ENCODE peak calls at places on chromosomes 7 and 10, in six cellular contexts. L is ovary, S is IMR-90, C is right lobe of liver, Y is HepG2, V is body of pancreas. B is an unnamed sample.

GRCh38 chr7:108528183-108528712 is 2.3 kb upstream of the PNPLA8 start:
- DNase-seq in L (no peak), S (no peak), C (no peak), Y (no peak), V (no peak), B (no peak)

GRCh38 chr10:129035052-129035805 is 431.8 kb upstream of the MGMT start:
- DNase-seq in L (no peak), S (no peak), C (no peak), Y (no peak), V (no peak), B (peak; percentile 9)

GRCh38 chr7:125641884-125642283 is 712.3 kb upstream of the POT1 start:
- DNase-seq in L (no peak), S (no peak), C (no peak), Y (no peak), V (no peak), B (no peak)

GRCh38 chr10:970311-971149 is 17.7 kb upstream of the GTPBP4 start:
- DNase-seq in L (no peak), S (no peak), C (no peak), Y (peak; percentile 93), V (peak; percentile 35), B (peak; percentile 22)

GRCh38 chr7:131889572-131890150 is 333.2 kb upstream of the PODXL start:
- DNase-seq in L (no peak), S (no peak), C (no peak), Y (no peak), V (no peak), B (no peak)

GRCh38 chr10:86226801-86227201 is 139.8 kb downstream of the GRID1 start:
- DNase-seq in L (no peak), S (no peak), C (no peak), Y (no peak), V (no peak), B (peak; percentile 91)

GRCh38 chr7:29598607-29599006 is 35.0 kb downstream of the PRR15 start:
- DNase-seq in L (no peak), S (no peak), C (no peak), Y (no peak), V (peak; percentile 45), B (no peak)

GRCh38 chr10:119313645-119314044 is 106.3 kb downstream of the GRK5 start:
- DNase-seq in L (no peak), S (no peak), C (no peak), Y (no peak), V (no peak), B (peak; percentile 94)

GRCh38 chr10:25176421-25176968 is 1.7 kb downstream of the GPR158 start:
- DNase-seq in L (no peak), S (no peak), C (no peak), Y (no peak), V (no peak), B (no peak)

GRCh38 chr7:87934699-87935372 is 785 bp downstream of the ADAM22 start:
- DNase-seq in L (peak; percentile 31), S (no peak), C (no peak), Y (no peak), V (no peak), B (peak; percentile 21)

GRCh38 chr7:77570330-77571011 is 33.4 kb downstream of the PTPN12 start:
- DNase-seq in L (no peak), S (peak; percentile 69), C (no peak), Y (peak; percentile 41), V (no peak), B (peak; percentile 87)

GRCh38 chr7:112495820-112496462 is 15.2 kb downstream of the LSMEM1 start:
- DNase-seq in L (peak; percentile 30), S (peak; percentile 64), C (peak; percentile 27), Y (peak; percentile 48), V (peak; percentile 64), B (peak; percentile 80)

GRCh38 chr10:63603709-63604445 is 82.7 kb downstream of the REEP3 start:
- DNase-seq in L (no peak), S (peak; percentile 94), C (no peak), Y (no peak), V (no peak), B (no peak)

GRCh38 chr7:19692111-19692828 is 16.6 kb downstream of the POLR1F start:
- DNase-seq in L (no peak), S (no peak), C (no peak), Y (no peak), V (no peak), B (no peak)

GRCh38 chr10:36021096-36021495 is 379.0 kb upstream of the FZD8 start:
- DNase-seq in L (no peak), S (no peak), C (no peak), Y (no peak), V (no peak), B (no peak)

GRCh38 chr7:151688236-151688780 is 168.6 kb upstream of the RHEB start:
- DNase-seq in L (no peak), S (no peak), C (no peak), Y (no peak), V (no peak), B (no peak)

GRCh38 chr7:151691449-151691848 is 171.8 kb upstream of the RHEB start:
- DNase-seq in L (no peak), S (no peak), C (no peak), Y (no peak), V (no peak), B (no peak)

GRCh38 chr7:151687523-151688235 is 168.0 kb upstream of the RHEB start:
- DNase-seq in L (peak; percentile 70), S (peak; percentile 96), C (no peak), Y (peak; percentile 58), V (peak; percentile 60), B (no peak)

GRCh38 chr7:151690597-151690996 is 170.9 kb upstream of the RHEB start:
- DNase-seq in L (no peak), S (peak; percentile 77), C (no peak), Y (no peak), V (no peak), B (no peak)

DNA sequence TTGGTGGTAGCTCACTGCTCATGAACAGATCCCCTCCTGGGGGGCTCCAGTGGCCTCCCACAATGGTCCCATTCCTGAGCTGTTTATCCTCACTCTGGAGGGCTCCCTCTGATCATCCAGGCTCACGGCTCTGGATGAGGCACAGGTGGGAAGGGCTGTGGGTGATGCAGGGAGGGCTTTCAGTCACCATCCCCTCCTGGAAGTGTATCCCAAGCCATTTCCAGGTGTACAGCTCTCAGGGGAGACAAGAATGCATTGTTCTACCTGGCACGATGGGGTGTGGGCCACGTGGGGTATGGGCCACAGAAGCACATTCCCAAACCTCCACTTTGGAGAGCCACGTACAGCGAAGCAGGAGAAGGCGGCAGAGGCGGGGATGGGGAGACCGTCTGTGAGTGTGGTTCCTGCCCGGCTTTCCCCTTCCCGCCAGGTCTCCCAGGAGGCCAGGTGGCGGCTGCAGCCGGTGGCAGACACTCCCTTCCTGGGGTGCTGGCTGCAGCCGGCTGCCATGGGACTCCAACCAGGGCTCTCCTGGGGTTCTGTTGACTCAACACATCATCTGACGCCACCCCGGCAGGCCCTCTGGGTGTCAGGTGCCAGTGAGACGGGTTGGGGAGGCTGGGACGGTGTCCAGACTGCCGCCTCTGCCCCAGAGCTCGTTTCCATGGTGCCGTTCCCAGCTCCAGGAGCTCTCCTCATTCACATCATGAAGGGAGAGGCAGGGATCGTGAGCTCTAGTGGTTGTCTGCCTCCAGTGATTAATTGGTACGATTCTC is 169.7 kb upstream of the RHEB start:
- DNase-seq in L (no peak), S (no peak), C (no peak), Y (no peak), V (peak; percentile 32), B (no peak)
- TF ChIP-seq POLR2A in L (no peak), S (no peak), C (no peak), Y (no peak), V (no peak), B (no peak)

DNA sequence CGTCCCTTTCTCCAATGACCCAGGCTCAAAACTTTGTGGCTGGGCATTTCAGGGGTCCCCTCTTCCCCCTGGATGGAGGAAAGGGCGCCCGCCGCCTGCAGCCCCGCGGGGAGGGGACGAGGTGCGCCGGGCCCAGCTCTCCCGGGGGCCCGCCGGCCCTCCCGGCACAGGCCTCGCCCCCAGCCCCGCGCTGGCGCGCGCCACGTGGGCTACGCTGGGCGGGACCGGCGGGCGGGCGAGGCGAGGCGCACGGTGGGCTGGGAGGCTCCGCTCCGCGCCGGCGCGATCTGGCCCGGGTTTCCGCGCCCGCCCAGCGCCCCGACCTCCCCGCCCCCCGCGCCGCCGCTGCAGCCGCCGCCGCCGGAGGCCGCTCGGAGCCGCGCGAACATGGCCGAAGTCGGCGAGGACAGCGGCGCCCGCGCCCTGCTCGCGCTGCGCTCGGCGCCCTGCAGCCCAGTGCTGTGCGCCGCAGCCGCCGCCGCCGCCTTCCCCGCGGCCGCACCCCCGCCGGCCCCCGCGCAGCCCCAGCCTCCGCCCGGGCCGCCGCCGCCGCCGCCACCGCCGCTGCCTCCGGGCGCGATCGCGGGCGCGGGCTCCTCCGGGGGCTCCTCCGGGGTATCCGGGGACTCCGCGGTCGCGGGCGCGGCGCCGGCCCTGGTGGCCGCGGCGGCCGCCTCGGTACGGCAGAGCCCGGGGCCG is at the start of gene FOXK1:
- DNase-seq in L (peak; percentile 87), S (peak; percentile 65), C (peak; percentile 83), Y (no peak), V (peak; percentile 78), B (peak; percentile 90)
- TF ChIP-seq POLR2A in L (peak; percentile 32), S (peak; percentile 52), C (peak; percentile 72), Y (peak; percentile 53), V (peak; percentile 22), B (peak; percentile 91)

DNA sequence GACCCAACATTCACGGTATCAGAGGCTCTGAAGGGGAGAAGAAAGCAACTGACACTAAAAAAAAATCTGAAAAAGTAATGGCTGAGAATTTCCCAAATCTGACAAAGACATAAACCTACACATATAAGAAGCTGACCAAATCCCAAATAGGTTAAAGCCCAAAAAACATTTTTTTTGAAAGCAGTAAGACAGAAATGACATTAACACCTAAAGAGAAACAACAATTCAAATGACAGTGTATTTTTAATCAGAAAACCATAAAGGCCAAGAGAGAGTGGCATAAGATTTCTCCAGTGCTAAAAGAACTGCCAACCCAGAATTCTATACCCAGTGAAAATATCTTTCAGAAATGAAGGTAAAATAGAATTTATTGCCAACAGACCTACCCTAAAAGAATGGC is 35.5 kb downstream of the RUFY2 start:
- DNase-seq in L (no peak), S (no peak), C (no peak), Y (no peak), V (no peak), B (no peak)
- TF ChIP-seq POLR2A in L (no peak), S (no peak), C (no peak), Y (no peak), V (no peak), B (no peak)

GRCh38 chr7:100673942-100674431 is 447 bp downstream of the GNB2 start:
- DNase-seq in L (peak; percentile 76), S (no peak), C (peak; percentile 67), Y (no peak), V (peak; percentile 54), B (peak; percentile 87)
- TF ChIP-seq POLR2A in L (no peak), S (no peak), C (peak; percentile 17), Y (no peak), V (no peak), B (no peak)

GRCh38 chr7:106888204-106888603 is 23.1 kb downstream of the PIK3CG start:
- DNase-seq in L (no peak), S (no peak), C (no peak), Y (no peak), V (no peak), B (no peak)
- TF ChIP-seq POLR2A in L (no peak), S (no peak), C (no peak), Y (no peak), V (no peak), B (no peak)

GRCh38 chr10:104300002-104300735 is 31.2 kb downstream of the GSTO2 start:
- DNase-seq in L (peak; percentile 78), S (peak; percentile 100), C (peak; percentile 47), Y (no peak), V (no peak), B (no peak)
- TF ChIP-seq POLR2A in L (no peak), S (peak; percentile 83), C (no peak), Y (no peak), V (no peak), B (no peak)

B was measured in NB4.